ENCODE peak calls at places on chromosomes 1 and 21, in six cellular contexts. C is non-pigmented ciliary epithelial cell; Y is osteoblast; U is AG08396; F is activated CD4-positive, CD25-positive, alpha-beta regulatory T cell treated with anti-CD3 and anti-CD28 coated beads, Interleukin-2, amount 50 U/mL, for 72 hours; L is choroid plexus epithelial cell. R is an unnamed sample.

GRCh38 chr1:98045211-98046030 is 124.6 kb upstream of the DPYD start:
- DNase-seq in F (no peak), Y (peak), L (peak), U (peak), C (no peak), R (peak)

GRCh38 chr1:179047637-179048002 is 21.9 kb downstream of the FAM20B start:
- DNase-seq in C (no peak), Y (no peak), F (no peak), L (no peak), U (no peak), R (peak)

GRCh38 chr21:38769253-38769780 is 36.4 kb upstream of the ETS2 start:
- DNase-seq in Y (peak), F (no peak), C (peak), L (peak), U (peak), R (peak)

GRCh38 chr1:108717774-108718316 is 5.1 kb downstream of the FNDC7 start:
- DNase-seq in Y (no peak), L (no peak), C (no peak), U (no peak), F (no peak), R (no peak)

GRCh38 chr1:162335126-162335525 is 41.5 kb downstream of the SPATA46 start:
- DNase-seq in F (no peak), Y (no peak), C (no peak), L (no peak), U (no peak), R (no peak)

GRCh38 chr1:175481126-175482071 is 262.0 kb downstream of the TNR start:
- DNase-seq in U (peak), Y (no peak), L (peak), C (no peak), F (no peak), R (peak)

GRCh38 chr1:194045416-194045815 is 859.0 kb upstream of the B3GALT2 start:
- DNase-seq in F (no peak), L (peak), C (no peak), U (no peak), Y (no peak), R (peak)

GRCh38 chr21:15001113-15001512 is 63.7 kb downstream of the NRIP1 start:
- DNase-seq in C (no peak), F (no peak), L (no peak), Y (no peak), U (no peak), R (no peak)

GRCh38 chr1:31583995-31584868 is 7.9 kb downstream of the TINAGL1 start:
- DNase-seq in C (no peak), F (no peak), L (peak), U (peak), Y (peak), R (no peak)

GRCh38 chr1:234473123-234473522 is 5.9 kb downstream of the TARBP1 start:
- DNase-seq in F (no peak), U (no peak), Y (no peak), L (no peak), C (no peak), R (no peak)

GRCh38 chr1:110412576-110412975 is 5.1 kb upstream of the LAMTOR5 start:
- DNase-seq in C (peak), Y (peak), F (peak), L (peak), U (peak), R (peak)

GRCh38 chr1:160768295-160768657 is 27.7 kb upstream of the LY9 start:
- DNase-seq in L (peak), U (peak), C (no peak), F (peak), Y (no peak), R (no peak)

GRCh38 chr1:26574690-26575349 is 45.3 kb downstream of the RPS6KA1 start:
- DNase-seq in F (no peak), Y (peak), C (no peak), L (peak), U (no peak), R (peak)

GRCh38 chr1:170225735-170226524 is 80.2 kb downstream of the NTMT2 start:
- DNase-seq in C (no peak), L (no peak), Y (no peak), U (no peak), F (no peak), R (no peak)

GRCh38 chr1:94739521-94740061 is 80.6 kb upstream of the SLC44A3 start:
- DNase-seq in U (peak), L (peak), F (no peak), Y (peak), C (peak), R (peak)

GRCh38 chr21:40845621-40846020 is 1.3 kb downstream of the DSCAM start:
- DNase-seq in Y (no peak), F (no peak), L (no peak), C (no peak), U (peak), R (peak)

GRCh38 chr1:87017994-87018672 is 103.7 kb downstream of the HS2ST1 start:
- DNase-seq in C (no peak), F (no peak), L (no peak), Y (no peak), U (no peak), R (peak)

GRCh38 chr21:41653944-41654625 is 112.8 kb downstream of the RIPK4 start:
- DNase-seq in F (no peak), C (no peak), Y (peak), L (peak), U (peak), R (peak)

GRCh38 chr1:205709059-205709398 is 28.7 kb upstream of the SLC45A3 start:
- DNase-seq in C (peak), U (peak), F (no peak), L (peak), Y (peak), R (peak)

GRCh38 chr1:32872189-32872898 is 1.6 kb upstream of the FNDC5 start:
- DNase-seq in F (peak), Y (peak), L (peak), C (no peak), U (peak), R (no peak)

GRCh38 chr1:204648576-204648975 is 37.0 kb downstream of the LRRN2 start:
- DNase-seq in Y (no peak), C (no peak), F (no peak), L (no peak), U (no peak), R (no peak)

GRCh38 chr21:27149034-27149433 is 182.1 kb upstream of the ADAMTS5 start:
- DNase-seq in U (peak), C (no peak), L (peak), F (no peak), Y (no peak), R (peak)

GRCh38 chr1:178498896-178499675 is 2.3 kb upstream of the CLEC20A start:
- DNase-seq in U (no peak), L (no peak), C (no peak), Y (peak), F (no peak), R (no peak)

GRCh38 chr1:241639653-241640148 is 468 bp downstream of the CHML start:
- DNase-seq in U (peak), Y (peak), C (no peak), L (peak), F (no peak), R (peak)

GRCh38 chr1:43315963-43316737 is 15.4 kb downstream of the TIE1 start:
- DNase-seq in F (no peak), C (no peak), Y (peak), U (no peak), L (peak), R (no peak)

GRCh38 chr21:22062472-22063139 is 1064.4 kb downstream of the NCAM2 start:
- DNase-seq in L (no peak), C (no peak), Y (no peak), F (no peak), U (no peak), R (no peak)

GRCh38 chr21:26835714-26836265 is 9.4 kb downstream of the ADAMTS1 start:
- DNase-seq in Y (no peak), C (no peak), F (no peak), U (no peak), L (no peak), R (no peak)

GRCh38 chr1:75135829-75136142 is 1.6 kb downstream of the LHX8 start:
- DNase-seq in C (no peak), L (no peak), U (no peak), Y (peak), F (no peak), R (no peak)

GRCh38 chr1:81664341-81664740 is 136.4 kb upstream of the ADGRL2 start:
- DNase-seq in Y (peak), F (no peak), U (no peak), L (peak), C (no peak), R (no peak)

GRCh38 chr21:35106246-35106835 is 57.2 kb upstream of the RUNX1 start:
- DNase-seq in L (no peak), C (no peak), F (no peak), Y (no peak), U (no peak), R (no peak)

GRCh38 chr1:240771450-240771849 is 159.5 kb upstream of the GREM2 start:
- DNase-seq in F (no peak), C (no peak), U (no peak), L (no peak), Y (no peak), R (no peak)

GRCh38 chr1:169238506-169238905 is 129.1 kb downstream of the NME7 start:
- DNase-seq in L (peak), F (no peak), Y (no peak), U (no peak), C (peak), R (no peak)

GRCh38 chr1:174204697-174205308 is 45.5 kb downstream of the RABGAP1L start:
- DNase-seq in Y (no peak), F (no peak), L (no peak), U (no peak), C (no peak), R (no peak)

GRCh38 chr1:28775121-28775942 is 36.6 kb upstream of the OPRD1 start:
- DNase-seq in F (peak), Y (peak), C (no peak), L (peak), U (peak), R (peak)

GRCh38 chr1:24827737-24828136 is 82.5 kb downstream of the CLIC4 start:
- DNase-seq in Y (no peak), L (peak), C (no peak), F (no peak), U (no peak), R (no peak)

GRCh38 chr1:11098931-11099309 is 749 bp downstream of the EXOSC10 start:
- DNase-seq in Y (no peak), F (no peak), L (no peak), C (no peak), U (no peak), R (no peak)

GRCh38 chr21:42565206-42565810 is 51.7 kb downstream of the SLC37A1 start:
- DNase-seq in U (no peak), Y (peak), F (peak), C (no peak), L (no peak), R (no peak)

R was measured in fibroblast of lung.